ENCODE peak calls at places on chromosomes 6 and 20, in ten cellular contexts. U is HepG2; G is SK-N-SH; O is right lobe of liver; F is aorta; P is cardiac fibroblast; Q is astrocyte of the cerebellum; R is fibroblast of the aortic adventitia; A is IMR-90; M is CD8-positive, alpha-beta memory T cell. K is an unnamed sample.

GRCh38 chr20:62487125-62487524 is 11.3 kb upstream of the GATA5 start:
- DNase-seq in U (no peak), G (no peak), O (no peak), F (no peak), P (no peak), Q (no peak), R (no peak), A (no peak), M (no peak), K (no peak)

GRCh38 chr6:46651766-46652165 is 852 bp downstream of the CYP39A1 start:
- DNase-seq in U (no peak), G (no peak), O (no peak), F (no peak), P (no peak), Q (no peak), R (no peak), A (no peak), M (no peak), K (no peak)

GRCh38 chr6:150631283-150631981 is 31.7 kb downstream of the PLEKHG1 start:
- DNase-seq in U (no peak), G (no peak), O (peak), F (no peak), P (no peak), Q (no peak), R (no peak), A (no peak), M (no peak), K (no peak)

GRCh38 chr6:44388135-44388487 is 605 bp downstream of the CDC5L start:
- DNase-seq in U (no peak), G (peak), O (no peak), F (no peak), P (no peak), Q (no peak), R (no peak), A (no peak), M (no peak), K (no peak)

GRCh38 chr6:168713839-168714238 is 272.9 kb downstream of the SMOC2 start:
- DNase-seq in U (peak), G (peak), O (peak), F (no peak), P (peak), Q (no peak), R (no peak), A (no peak), M (no peak), K (no peak)

GRCh38 chr6:100892693-100893092 is 11.6 kb upstream of the ASCC3 start:
- DNase-seq in U (no peak), G (peak), O (no peak), F (no peak), P (no peak), Q (no peak), R (no peak), A (no peak), M (no peak), K (no peak)

GRCh38 chr6:158970640-158971291 is 29.2 kb downstream of the RSPH3 start:
- DNase-seq in U (no peak), G (no peak), O (no peak), F (no peak), P (peak), Q (no peak), R (peak), A (no peak), M (no peak), K (no peak)

GRCh38 chr6:38973178-38974057 is 75.2 kb upstream of the GLP1R start:
- DNase-seq in U (peak), G (peak), O (no peak), F (no peak), P (peak), Q (peak), R (peak), A (peak), M (no peak), K (peak)

GRCh38 chr20:23889775-23890187 is 10.2 kb upstream of the CST5 start:
- DNase-seq in U (peak), G (peak), O (peak), F (no peak), P (peak), Q (no peak), R (peak), A (peak), M (peak), K (peak)

GRCh38 chr6:129889580-129889979 is 28.5 kb upstream of the TMEM244 start:
- DNase-seq in U (no peak), G (no peak), O (no peak), F (no peak), P (peak), Q (peak), R (peak), A (peak), M (no peak), K (peak)

GRCh38 chr6:111925296-111925695 is 52.0 kb upstream of the FYN start:
- DNase-seq in U (no peak), G (no peak), O (no peak), F (no peak), P (peak), Q (peak), R (peak), A (peak), M (no peak), K (peak)

GRCh38 chr6:169153401-169153800 is 100.2 kb downstream of the THBS2 start:
- DNase-seq in U (no peak), G (no peak), O (no peak), F (no peak), P (no peak), Q (no peak), R (no peak), A (no peak), M (no peak), K (no peak)

GRCh38 chr6:89797317-89797716 is 22.3 kb downstream of the MDN1 start:
- DNase-seq in U (no peak), G (no peak), O (no peak), F (no peak), P (peak), Q (peak), R (peak), A (peak), M (no peak), K (peak)

GRCh38 chr6:34585512-34586045 is 29.4 kb upstream of the SPDEF start:
- DNase-seq in U (no peak), G (no peak), O (no peak), F (peak), P (peak), Q (peak), R (peak), A (peak), M (no peak), K (peak)

GRCh38 chr6:88459224-88459623 is 293.1 kb upstream of the CNR1 start:
- DNase-seq in U (no peak), G (no peak), O (no peak), F (no peak), P (no peak), Q (no peak), R (no peak), A (no peak), M (no peak), K (no peak)

GRCh38 chr6:143707702-143708101 is 29.9 kb downstream of the PHACTR2 start:
- DNase-seq in U (no peak), G (no peak), O (no peak), F (no peak), P (no peak), Q (no peak), R (no peak), A (no peak), M (no peak), K (no peak)

GRCh38 chr6:148470606-148471299 is 128.1 kb downstream of the SASH1 start:
- DNase-seq in U (no peak), G (no peak), O (no peak), F (no peak), P (no peak), Q (no peak), R (no peak), A (no peak), M (no peak), K (no peak)

GRCh38 chr6:132458887-132459604 is 53.9 kb downstream of the STX7 start:
- DNase-seq in U (no peak), G (no peak), O (no peak), F (no peak), P (no peak), Q (no peak), R (no peak), A (no peak), M (no peak), K (no peak)

GRCh38 chr20:10590950-10591349 is 82.8 kb downstream of the JAG1 start:
- DNase-seq in U (no peak), G (no peak), O (no peak), F (no peak), P (no peak), Q (no peak), R (no peak), A (no peak), M (no peak), K (no peak)

GRCh38 chr6:30635834-30636233 is 9.2 kb downstream of the ATAT1 start:
- DNase-seq in U (no peak), G (no peak), O (no peak), F (no peak), P (no peak), Q (no peak), R (no peak), A (no peak), M (no peak), K (no peak)
- H3K4me3 ChIP-seq in U (no peak), G (no peak), O (no peak), F (no peak), P (no peak), Q (no peak), R (no peak), A (no peak), M (no peak), K (no peak)

DNA sequence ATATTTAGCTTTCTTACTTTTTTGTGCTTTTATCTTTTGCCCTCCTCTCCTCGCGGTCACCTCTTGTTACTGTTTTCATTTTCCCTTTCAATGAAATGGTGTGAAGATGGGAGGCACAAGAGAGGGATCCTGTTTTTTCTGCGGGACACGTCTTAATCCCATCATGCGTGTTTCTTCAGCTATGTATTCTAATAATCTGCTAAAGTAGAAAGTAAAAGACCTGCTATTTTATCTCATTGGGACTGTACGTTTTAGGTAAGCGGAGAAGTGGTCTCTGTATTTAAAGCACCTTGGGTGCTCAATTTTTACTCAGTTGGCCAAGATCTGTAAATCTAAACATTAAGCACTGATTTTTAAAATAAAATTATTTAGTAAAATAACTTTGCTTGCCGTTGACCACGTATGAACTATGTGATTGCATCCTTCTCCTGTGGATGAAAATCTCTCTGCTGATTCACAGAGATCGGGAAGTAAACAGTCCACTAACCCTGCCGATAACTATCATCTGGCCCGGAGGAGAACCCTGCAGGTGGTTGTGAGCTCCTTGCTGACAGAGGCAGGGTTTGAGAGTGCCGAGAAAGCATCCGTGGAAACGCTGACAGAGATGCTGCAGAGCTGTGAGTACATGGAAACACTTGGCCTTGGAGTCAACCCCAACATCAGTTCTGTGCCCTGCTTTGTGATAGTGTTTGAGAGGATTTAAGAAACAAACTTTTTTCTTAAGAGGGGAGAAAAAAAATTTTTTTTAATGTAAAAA is 751 bp downstream of the TAF8 start:
- DNase-seq in U (no peak), G (no peak), O (no peak), F (peak), P (no peak), Q (no peak), R (no peak), A (peak), M (no peak), K (no peak)
- H3K4me3 ChIP-seq in U (peak), G (peak), O (peak), F (peak), P (peak), Q (peak), R (peak), A (peak), M (peak), K (peak)

DNA sequence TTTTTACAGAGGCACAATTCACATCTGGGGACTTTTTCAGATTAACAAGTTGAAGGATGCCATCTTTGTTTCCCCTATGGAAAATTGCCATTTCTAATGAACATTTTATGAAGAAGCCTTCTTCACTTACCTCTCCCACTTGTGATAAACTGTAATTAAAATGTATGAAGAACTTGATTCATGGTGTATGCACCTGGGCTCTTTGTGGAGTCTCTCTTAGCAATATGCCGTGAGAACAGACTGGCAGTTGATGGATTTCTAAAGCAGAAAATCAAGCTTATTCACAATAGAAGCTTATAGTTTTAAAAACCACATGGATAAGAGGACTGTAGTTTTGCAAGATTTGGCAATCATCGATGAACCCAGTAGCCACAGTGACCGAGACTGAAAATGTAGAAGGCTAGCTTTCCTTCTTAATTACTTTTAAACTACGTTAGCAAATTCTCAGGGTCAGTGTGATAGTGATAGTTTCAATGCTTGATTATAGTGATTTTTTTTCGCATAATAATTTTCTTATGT is 270.6 kb downstream of the PRL start:
- DNase-seq in U (no peak), G (no peak), O (no peak), F (no peak), P (no peak), Q (no peak), R (peak), A (no peak), M (no peak), K (no peak)
- H3K4me3 ChIP-seq in U (no peak), G (no peak), O (no peak), F (no peak), P (no peak), Q (no peak), R (no peak), A (no peak), M (no peak), K (no peak)

GRCh38 chr6:27591660-27592059 is 118.8 kb upstream of the ZNF184 start:
- DNase-seq in U (peak), G (no peak), O (no peak), F (no peak), P (peak), Q (no peak), R (peak), A (peak), M (no peak), K (peak)

GRCh38 chr6:27593861-27594260 is 121.0 kb upstream of the ZNF184 start:
- DNase-seq in U (no peak), G (no peak), O (no peak), F (no peak), P (no peak), Q (no peak), R (no peak), A (no peak), M (no peak), K (no peak)

GRCh38 chr6:27592481-27593199 is 119.7 kb upstream of the ZNF184 start:
- DNase-seq in U (peak), G (no peak), O (no peak), F (no peak), P (peak), Q (no peak), R (peak), A (peak), M (peak), K (peak)

GRCh38 chr6:27592107-27592480 is 119.2 kb upstream of the ZNF184 start:
- DNase-seq in U (no peak), G (no peak), O (no peak), F (no peak), P (no peak), Q (no peak), R (peak), A (no peak), M (no peak), K (peak)

DNA sequence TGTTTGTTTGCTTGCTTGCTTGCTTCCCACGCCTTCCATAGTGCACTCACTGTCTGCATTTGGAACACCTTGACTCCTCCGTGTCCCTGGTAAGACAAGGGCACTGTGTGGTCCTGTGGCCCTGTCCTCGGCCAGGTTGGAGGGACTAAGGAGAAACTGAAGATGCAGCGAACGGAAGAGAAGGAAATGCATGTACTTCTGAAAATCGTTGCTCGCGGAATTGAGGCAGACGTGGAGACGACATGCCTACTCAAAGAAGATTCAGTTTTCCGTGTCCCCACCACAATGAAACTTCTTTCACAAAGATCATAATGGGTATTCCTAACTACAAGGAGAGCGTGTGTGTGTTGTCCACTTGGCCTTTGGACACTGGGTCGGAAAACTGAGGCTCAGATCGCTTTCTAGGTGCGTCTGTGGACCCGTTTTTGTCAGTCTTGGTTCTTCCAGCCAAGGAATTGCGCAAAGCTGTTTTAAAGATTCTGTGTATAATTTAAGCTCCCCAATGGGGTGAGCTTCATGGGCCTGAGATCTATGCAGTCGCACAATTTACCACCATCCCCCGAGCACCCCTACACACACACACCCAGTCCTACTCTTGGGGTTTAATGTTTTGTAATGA is 120.4 kb upstream of the ZNF184 start:
- DNase-seq in U (no peak), G (no peak), O (no peak), F (no peak), P (no peak), Q (no peak), R (no peak), A (no peak), M (no peak), K (no peak)
- H3K4me3 ChIP-seq in U (peak), G (peak), O (no peak), F (no peak), P (peak), Q (peak), R (peak), A (peak), M (no peak), K (peak)

DNA sequence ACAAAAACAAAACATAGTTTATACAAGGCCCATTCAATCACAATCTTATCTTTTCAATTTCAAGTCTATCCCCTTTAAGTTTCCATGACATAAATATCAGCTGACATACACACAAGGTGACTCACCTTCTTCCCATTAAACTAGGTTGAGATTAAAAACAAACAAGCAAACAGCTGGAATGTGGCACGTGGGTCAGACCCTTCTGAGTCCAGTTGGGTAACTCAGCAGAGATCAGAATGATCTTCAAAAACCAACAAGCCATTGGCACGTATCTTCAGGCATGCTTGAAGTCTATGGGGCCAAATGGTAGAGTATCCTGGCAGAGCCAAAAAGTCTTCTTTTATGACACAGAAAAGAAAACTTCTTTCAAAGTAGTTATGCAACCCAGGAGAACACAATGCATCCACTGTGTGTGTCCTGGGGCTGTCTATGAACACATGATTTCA is 603.5 kb upstream of the CITED2 start:
- DNase-seq in U (peak), G (no peak), O (peak), F (no peak), P (peak), Q (no peak), R (peak), A (peak), M (no peak), K (peak)
- H3K4me3 ChIP-seq in U (no peak), G (no peak), O (no peak), F (no peak), P (no peak), Q (no peak), R (no peak), A (no peak), M (no peak), K (no peak)

DNA sequence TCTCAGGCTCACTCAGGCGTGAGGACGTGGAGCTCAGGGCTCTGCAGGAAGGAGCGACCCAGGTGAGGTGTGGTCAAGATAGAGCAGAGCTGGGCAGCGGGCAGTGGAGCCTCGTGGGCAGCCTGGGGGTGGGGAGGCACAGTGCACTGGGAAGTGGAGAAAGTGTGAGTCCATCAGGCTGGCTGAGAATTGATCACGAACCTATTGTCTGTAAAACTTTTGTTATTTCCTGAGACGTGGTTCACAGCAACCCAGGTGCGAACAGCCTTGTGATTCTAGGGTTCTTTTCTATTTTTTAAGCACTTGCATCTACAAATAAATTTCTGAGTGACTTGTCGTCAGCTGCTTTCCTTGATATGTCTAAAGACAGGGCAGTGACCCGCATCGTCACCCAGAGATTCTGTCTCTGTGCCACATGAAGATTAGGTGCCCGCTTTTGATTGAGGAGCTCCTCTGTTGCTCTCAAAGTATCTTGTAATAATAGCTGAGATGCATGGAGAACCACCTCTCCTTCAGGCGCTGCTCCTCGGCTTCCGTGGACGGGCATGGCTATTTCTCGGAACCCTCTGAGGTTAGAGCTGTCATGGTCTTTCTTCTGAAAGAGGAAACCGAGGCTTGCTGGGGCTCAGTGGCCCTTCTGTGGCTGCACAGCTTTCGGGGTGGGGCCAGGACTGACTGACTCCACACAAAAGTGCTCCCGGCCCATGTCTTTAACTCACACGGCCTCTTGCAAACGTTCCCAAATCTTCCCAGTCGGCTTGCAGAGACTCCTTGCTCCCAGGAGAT is 662 bp upstream of the CCR6 start:
- DNase-seq in U (no peak), G (no peak), O (no peak), F (peak), P (no peak), Q (no peak), R (no peak), A (no peak), M (no peak), K (no peak)
- H3K4me3 ChIP-seq in U (peak), G (no peak), O (no peak), F (no peak), P (no peak), Q (no peak), R (no peak), A (no peak), M (peak), K (no peak)

GRCh38 chr6:13478525-13478962 is 8.9 kb downstream of the GFOD1 start:
- DNase-seq in U (no peak), G (no peak), O (no peak), F (no peak), P (no peak), Q (no peak), R (no peak), A (no peak), M (no peak), K (no peak)
- H3K4me3 ChIP-seq in U (no peak), G (no peak), O (no peak), F (no peak), P (no peak), Q (no peak), R (no peak), A (no peak), M (no peak), K (no peak)

K was measured in fibroblast of pulmonary artery.